ENCODE peak calls at places on chromosomes 5 and 9, in seven cellular contexts. M is RWPE1, P is GM23248, L is AG04450, E is prostate gland, J is hepatocyte, F is transverse colon. Q is an unnamed sample.

GRCh38 chr9:78826521-78826920 is 529.6 kb downstream of the PSAT1 start:
- DNase-seq in M (no peak), P (no peak), L (no peak), E (no peak), J (no peak), F (no peak), Q (no peak)

GRCh38 chr9:89562186-89562814 is 42.5 kb upstream of the GADD45G start:
- DNase-seq in M (no peak), P (no peak), L (no peak), E (no peak), J (no peak), F (no peak), Q (no peak)

GRCh38 chr5:168649306-168649705 is 70.1 kb upstream of the PANK3 start:
- DNase-seq in M (no peak), P (peak; percentile 15), L (no peak), E (no peak), J (no peak), F (no peak), Q (no peak)

GRCh38 chr5:38426493-38426892 is 130.0 kb downstream of the LIFR start:
- DNase-seq in M (peak; percentile 51), P (peak; percentile 65), L (no peak), E (no peak), J (no peak), F (no peak), Q (no peak)

GRCh38 chr9:93093081-93093448 is 3.0 kb upstream of the CARD19 start:
- DNase-seq in M (no peak), P (no peak), L (no peak), E (no peak), J (peak; percentile 15), F (no peak), Q (no peak)

GRCh38 chr9:4502444-4502843 is 12.2 kb downstream of the SLC1A1 start:
- DNase-seq in M (no peak), P (no peak), L (no peak), E (no peak), J (no peak), F (no peak), Q (no peak)

GRCh38 chr9:133149130-133150015 is 14.3 kb downstream of the GBGT1 start:
- DNase-seq in M (peak; percentile 98), P (peak; percentile 96), L (peak; percentile 51), E (peak; percentile 88), J (peak; percentile 97), F (peak; percentile 93), Q (peak; percentile 53)

GRCh38 chr9:130185494-130186005 is 13.3 kb downstream of the NCS1 start:
- DNase-seq in M (no peak), P (no peak), L (no peak), E (no peak), J (no peak), F (no peak), Q (no peak)

GRCh38 chr9:95157491-95158151 is 159.9 kb downstream of the FANCC start:
- DNase-seq in M (no peak), P (peak; percentile 87), L (peak; percentile 87), E (peak; percentile 58), J (peak; percentile 79), F (peak; percentile 24), Q (no peak)

GRCh38 chr9:79667716-79668458 is 96.1 kb downstream of the TLE4 start:
- DNase-seq in M (no peak), P (no peak), L (no peak), E (peak; percentile 46), J (no peak), F (no peak), Q (no peak)

GRCh38 chr5:117487556-117487955 is 912.9 kb upstream of the SEMA6A start:
- DNase-seq in M (no peak), P (no peak), L (no peak), E (no peak), J (no peak), F (no peak), Q (no peak)

GRCh38 chr5:100840364-100840763 is 62.7 kb downstream of the ST8SIA4 start:
- DNase-seq in M (peak; percentile 65), P (peak; percentile 39), L (no peak), E (no peak), J (no peak), F (no peak), Q (no peak)

GRCh38 chr5:73591102-73591695 is 25.7 kb downstream of the UTP15 start:
- DNase-seq in M (peak; percentile 84), P (peak; percentile 89), L (peak; percentile 78), E (peak; percentile 82), J (peak; percentile 85), F (peak; percentile 17), Q (no peak)

GRCh38 chr5:31021181-31021624 is 172.3 kb upstream of the CDH6 start:
- DNase-seq in M (no peak), P (peak; percentile 60), L (peak; percentile 34), E (no peak), J (peak; percentile 50), F (no peak), Q (no peak)

GRCh38 chr5:139378101-139378825 is 4.8 kb downstream of the SLC23A1 start:
- DNase-seq in M (no peak), P (no peak), L (no peak), E (no peak), J (no peak), F (peak; percentile 8), Q (no peak)

GRCh38 chr5:16666140-16666860 is 49.5 kb upstream of the RETREG1 start:
- DNase-seq in M (no peak), P (no peak), L (no peak), E (peak; percentile 67), J (no peak), F (peak; percentile 20), Q (no peak)

GRCh38 chr5:112238473-112238872 is 180.6 kb downstream of the EPB41L4A start:
- DNase-seq in M (no peak), P (no peak), L (no peak), E (no peak), J (no peak), F (no peak), Q (no peak)

GRCh38 chr5:98769256-98770157 is 4.0 kb upstream of the RGMB start:
- DNase-seq in M (peak; percentile 57), P (peak; percentile 85), L (peak; percentile 81), E (no peak), J (peak; percentile 48), F (peak; percentile 49), Q (no peak)

GRCh38 chr9:135579889-135580660 is 18.5 kb downstream of the PAEP start:
- DNase-seq in M (no peak), P (no peak), L (no peak), E (no peak), J (no peak), F (no peak), Q (no peak)

GRCh38 chr5:132837868-132838267 is 7.4 kb upstream of the SHROOM1 start:
- DNase-seq in M (no peak), P (no peak), L (no peak), E (peak; percentile 64), J (peak; percentile 72), F (peak; percentile 80), Q (no peak)

GRCh38 chr5:172107606-172108005 is 80.4 kb downstream of the STK10 start:
- DNase-seq in M (peak; percentile 59), P (peak; percentile 90), L (peak; percentile 60), E (no peak), J (no peak), F (no peak), Q (no peak)

GRCh38 chr9:22050924-22051323 is 41.8 kb upstream of the CDKN2B start:
- DNase-seq in M (no peak), P (no peak), L (no peak), E (no peak), J (no peak), F (no peak), Q (no peak)

GRCh38 chr9:93825348-93826115 is 129.6 kb downstream of the BARX1 start:
- DNase-seq in M (no peak), P (no peak), L (no peak), E (no peak), J (no peak), F (no peak), Q (no peak)

GRCh38 chr9:136268318-136268717 is 22.7 kb upstream of the QSOX2 start:
- DNase-seq in M (no peak), P (no peak), L (no peak), E (no peak), J (peak; percentile 32), F (no peak), Q (no peak)

GRCh38 chr9:114953917-114954316 is 23.5 kb upstream of the TNFSF8 start:
- DNase-seq in M (peak; percentile 74), P (peak; percentile 93), L (peak; percentile 39), E (peak; percentile 60), J (peak; percentile 11), F (peak; percentile 18), Q (no peak)

GRCh38 chr5:159290741-159291140 is 27.7 kb downstream of the UBLCP1 start:
- DNase-seq in M (peak; percentile 22), P (no peak), L (no peak), E (no peak), J (no peak), F (no peak), Q (no peak)

GRCh38 chr5:159286420-159287035 is 23.4 kb downstream of the UBLCP1 start:
- DNase-seq in M (no peak), P (peak; percentile 65), L (no peak), E (no peak), J (peak; percentile 44), F (no peak), Q (no peak)
- H3K27ac ChIP-seq in M (no peak overlapping the region), P (no peak overlapping the region), L (no peak overlapping the region), E (no peak overlapping the region), J (no peak overlapping the region), F (no peak overlapping the region), Q (no peak overlapping the region)

GRCh38 chr5:150611026-150611425 is 29.4 kb upstream of the SYNPO start:
- DNase-seq in M (no peak), P (no peak), L (no peak), E (no peak), J (no peak), F (no peak), Q (no peak)

GRCh38 chr5:150612405-150612804 is 28.1 kb upstream of the SYNPO start:
- DNase-seq in M (no peak), P (no peak), L (no peak), E (no peak), J (no peak), F (no peak), Q (no peak)

GRCh38 chr5:150608991-150609390 is 31.5 kb upstream of the SYNPO start:
- DNase-seq in M (no peak), P (no peak), L (no peak), E (no peak), J (no peak), F (no peak), Q (no peak)

GRCh38 chr5:150607991-150608390 is 32.5 kb upstream of the SYNPO start:
- DNase-seq in M (no peak), P (no peak), L (no peak), E (no peak), J (no peak), F (no peak), Q (no peak)

GRCh38 chr5:150609843-150610584 is 30.4 kb upstream of the SYNPO start:
- DNase-seq in M (no peak), P (no peak), L (no peak), E (no peak), J (peak; percentile 58), F (peak; percentile 64), Q (no peak)
- H3K27ac ChIP-seq in M (no peak overlapping the region), P (no peak overlapping the region), L (no peak overlapping the region), E (peak overlapping the region; percentile 58), J (peak overlapping the region; percentile 76), F (peak overlapping the region; percentile 77), Q (peak overlapping the region; percentile 87)

GRCh38 chr9:83473488-83473971 is 64.7 kb downstream of the FRMD3 start:
- DNase-seq in M (no peak), P (no peak), L (no peak), E (no peak), J (peak; percentile 33), F (no peak), Q (no peak)
- H3K27ac ChIP-seq in M (no peak overlapping the region), P (no peak overlapping the region), L (no peak overlapping the region), E (no peak overlapping the region), J (peak overlapping the region; percentile 90), F (peak overlapping the region; percentile 74), Q (peak overlapping the region; percentile 60)

GRCh38 chr9:108271646-108272349 is 584.0 kb downstream of the ACTL7B start:
- DNase-seq in M (peak; percentile 81), P (peak; percentile 81), L (peak; percentile 60), E (peak; percentile 65), J (peak; percentile 82), F (peak; percentile 66), Q (no peak)
- H3K27ac ChIP-seq in M (no peak overlapping the region), P (peak overlapping the region; percentile 10), L (peak overlapping the region; percentile 35), E (peak overlapping the region; percentile 82), J (peak overlapping the region; percentile 95), F (peak overlapping the region; percentile 78), Q (peak overlapping the region; percentile 85)

Q was measured in esophagus squamous epithelium.